ENCODE peak calls at places on chromosomes 13 and 19, in eight cellular contexts. Q, T, W, C, F, X, K and L are unnamed samples.

GRCh38 chr19:17473041-17473440 is 2.7 kb downstream of the SLC27A1 start:
- DNase-seq in T (no peak), Q (no peak), C (peak; percentile 90), K (no peak), W (no peak), X (peak; percentile 30), F (no peak), L (no peak)

GRCh38 chr19:19458110-19458816 is 52.8 kb downstream of the GATAD2A start:
- DNase-seq in F (no peak), K (no peak), X (no peak), T (no peak), W (no peak), C (no peak), Q (no peak), L (no peak)

GRCh38 chr19:49468199-49468598 is 5.8 kb upstream of the FLT3LG start:
- DNase-seq in F (no peak), X (no peak), W (no peak), K (no peak), T (no peak), C (no peak), Q (no peak), L (no peak)

GRCh38 chr19:1650627-1651009 is 1.8 kb downstream of the TCF3 start:
- DNase-seq in F (peak; percentile 72), C (peak; percentile 7), K (no peak), Q (no peak), T (peak; percentile 66), W (no peak), X (no peak), L (no peak)

GRCh38 chr19:13742756-13743155 is 21.6 kb upstream of the MRI1 start:
- DNase-seq in T (no peak), C (peak; percentile 63), X (no peak), K (no peak), Q (no peak), W (no peak), F (no peak), L (no peak)

GRCh38 chr19:43499042-43499441 is 5.5 kb downstream of the PHLDB3 start:
- DNase-seq in C (no peak), K (no peak), F (no peak), T (no peak), X (peak; percentile 34), Q (no peak), W (no peak), L (no peak)

GRCh38 chr19:995051-995827 is 5.0 kb upstream of the GRIN3B start:
- DNase-seq in X (no peak), Q (peak; percentile 61), T (no peak), K (no peak), F (no peak), W (no peak), C (no peak), L (no peak)

GRCh38 chr19:13195678-13196077 is 45.5 kb downstream of the IER2 start:
- DNase-seq in F (peak; percentile 91), T (peak; percentile 79), C (no peak), X (peak; percentile 83), K (peak; percentile 46), W (no peak), Q (peak; percentile 87), L (no peak)

GRCh38 chr19:39389621-39390414 is 1.1 kb downstream of the PAF1 start:
- DNase-seq in K (no peak), T (no peak), F (peak; percentile 34), X (no peak), W (peak; percentile 83), C (no peak), Q (no peak), L (no peak)

GRCh38 chr19:35246466-35247096 is 2.2 kb upstream of the LSR start:
- DNase-seq in C (no peak), W (no peak), T (no peak), K (no peak), X (no peak), F (no peak), Q (no peak), L (no peak)
- TF ChIP-seq CTCF in C (no peak), W (no peak), T (no peak), K (no peak), X (no peak), F (no peak), Q (no peak), L (no peak)

DNA sequence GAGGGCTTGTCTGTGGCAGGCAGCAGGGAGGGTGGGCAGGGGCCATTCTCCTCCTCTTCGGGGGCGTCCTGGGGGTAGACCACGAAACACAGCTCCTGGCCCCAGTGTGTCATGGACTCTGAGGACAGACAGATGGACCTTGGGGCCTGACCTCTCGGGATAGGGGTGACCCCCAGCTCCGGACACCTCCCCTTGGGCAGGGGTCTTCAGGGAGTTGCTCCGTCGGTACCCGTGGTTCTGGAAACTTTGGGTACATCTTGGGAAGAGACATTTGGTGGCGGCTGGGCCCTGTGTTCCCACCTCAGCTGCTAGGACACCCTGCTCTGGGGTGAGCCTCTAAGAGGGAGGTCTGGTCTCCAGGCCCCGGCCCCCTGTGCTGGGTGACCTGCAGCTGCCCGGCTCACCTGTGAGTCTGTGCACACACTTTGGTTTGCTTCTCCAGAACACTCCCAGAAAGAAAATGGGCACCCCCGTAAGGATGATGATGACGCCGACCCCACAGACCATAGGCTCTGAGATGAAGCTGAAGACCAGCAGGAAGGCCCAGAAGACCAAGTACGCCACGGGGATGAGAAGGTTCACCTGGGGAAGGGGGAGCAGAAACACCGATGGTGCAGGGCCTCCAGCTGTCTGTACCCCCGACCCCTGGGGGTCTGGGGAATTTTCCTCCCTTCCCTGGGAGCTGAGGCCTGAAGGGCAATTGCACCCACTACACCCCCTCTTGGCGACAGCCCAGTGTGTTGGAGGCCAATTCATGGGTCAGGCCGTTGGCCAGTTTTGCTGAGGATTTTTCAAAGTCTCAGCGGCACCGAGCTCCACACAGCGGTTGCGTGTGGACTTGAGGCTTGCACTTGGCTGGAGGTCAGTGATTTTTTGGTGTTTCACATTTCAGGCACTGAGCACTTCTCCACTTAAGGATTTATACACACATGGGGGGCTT is 15.0 kb downstream of the LRP3 start:
- DNase-seq in Q (no peak), X (no peak), K (no peak), F (no peak), W (no peak), T (no peak), C (no peak), L (no peak)
- TF ChIP-seq CTCF in Q (no peak), X (no peak), K (no peak), F (no peak), W (no peak), T (no peak), C (no peak), L (no peak)

DNA sequence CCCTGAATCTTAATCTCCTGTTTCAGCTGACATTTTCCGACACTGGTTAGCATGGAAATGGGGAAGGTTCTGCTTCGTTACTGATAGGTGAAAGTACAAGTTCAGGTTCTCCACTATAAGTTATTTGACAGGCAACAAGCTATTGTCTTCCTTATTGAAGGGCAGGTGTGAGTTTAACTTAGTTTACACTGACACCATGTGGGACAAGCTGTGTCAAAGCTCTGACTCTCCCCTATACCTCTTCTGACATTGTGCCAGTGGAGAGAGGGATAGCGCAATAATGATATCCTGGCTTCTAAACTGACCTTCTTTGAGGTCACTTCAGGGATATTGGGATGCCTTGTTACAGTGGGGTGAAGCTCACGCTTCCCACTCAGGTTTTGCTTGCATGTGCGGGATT is 587.0 kb upstream of the SLITRK5 start:
- DNase-seq in X (no peak), F (peak; percentile 9), W (no peak), K (no peak), T (no peak), C (no peak), Q (no peak), L (no peak)
- TF ChIP-seq CTCF in X (no peak), F (peak; percentile 27), W (no peak), K (no peak), T (no peak), C (no peak), Q (no peak), L (no peak)

DNA sequence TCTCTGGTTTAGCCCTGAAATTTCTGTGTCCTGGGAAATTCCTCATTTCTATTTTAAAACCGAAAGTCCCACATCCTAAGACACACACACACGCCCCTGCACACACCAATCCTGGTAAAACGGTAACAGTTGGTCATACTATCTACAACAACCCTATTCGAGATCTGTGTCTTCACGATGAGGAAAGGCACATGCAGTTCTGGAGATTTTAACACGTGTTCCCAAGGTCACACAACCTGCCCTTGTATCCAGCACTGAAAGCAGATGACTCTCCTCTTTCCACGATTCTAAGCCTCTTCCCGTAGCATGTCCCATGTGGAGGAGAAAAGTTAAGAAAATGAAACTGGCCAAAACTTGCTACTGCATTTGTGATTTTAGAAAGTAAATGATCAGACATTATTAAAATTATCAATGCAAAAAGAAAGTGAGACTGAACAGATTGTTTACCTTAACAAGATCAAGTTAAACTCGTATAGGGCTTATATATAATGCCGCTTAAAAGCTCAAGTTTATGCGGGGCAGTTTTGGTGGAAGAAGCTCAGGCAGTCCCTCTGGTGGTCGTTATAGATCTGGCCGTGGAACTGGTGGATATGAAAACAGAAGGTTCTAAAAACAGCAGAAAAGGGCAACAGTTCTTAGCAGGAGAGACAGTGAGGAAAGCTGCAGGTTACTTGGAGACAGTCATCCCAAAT is 32.7 kb downstream of the VSTM1 start:
- DNase-seq in F (peak; percentile 71), Q (no peak), C (peak; percentile 24), X (no peak), W (no peak), T (no peak), K (no peak), L (no peak)
- TF ChIP-seq CTCF in F (peak; percentile 74), Q (no peak), C (peak; percentile 35), X (no peak), W (no peak), T (peak; percentile 48), K (peak; percentile 51), L (peak; percentile 66)

GRCh38 chr13:66714795-66715194 is 515.3 kb downstream of the PCDH9 start:
- DNase-seq in W (no peak), K (no peak), Q (no peak), C (no peak), F (peak; percentile 4), X (no peak), T (no peak), L (no peak)
- TF ChIP-seq CTCF in W (no peak), K (peak; percentile 46), Q (no peak), C (no peak), F (peak; percentile 35), X (no peak), T (peak; percentile 11), L (peak; percentile 66)

GRCh38 chr13:25175431-25175830 is 3.3 kb upstream of the AMER2 start:
- DNase-seq in C (no peak), T (no peak), W (no peak), K (no peak), Q (no peak), F (no peak), X (no peak), L (no peak)
- TF ChIP-seq CTCF in C (no peak), T (no peak), W (no peak), K (no peak), Q (no peak), F (no peak), X (no peak), L (no peak)